ENCODE peak calls at places on chromosome 11, in four cellular contexts. K is HepG2, S is K562, X is HCT116. R is an unnamed sample.
A peak's percentile ranks its signal among the peaks of the same experiment; 100 is the strongest.

GRCh38 chr11:932435-932834 is 6.8 kb downstream of the AP2A2 start:
- DNase-seq in X (no peak), S (no peak), K (no peak), R (no peak)

GRCh38 chr11:637593-638507 is 781 bp downstream of the DRD4 start:
- DNase-seq in X (no peak), K (no peak), S (no peak), R (no peak)

GRCh38 chr11:7537260-7537659 is 23.5 kb downstream of the PPFIBP2 start:
- DNase-seq in X (no peak), K (no peak), S (no peak), R (no peak)

GRCh38 chr11:64848779-64849599 is 4.5 kb upstream of the CDC42BPG start:
- DNase-seq in X (no peak), S (no peak), K (no peak), R (no peak)

GRCh38 chr11:116192509-116193206 is 580.1 kb downstream of the BUD13 start:
- DNase-seq in X (no peak), K (no peak), S (no peak), R (no peak)

GRCh38 chr11:107549253-107549953 is 16.1 kb downstream of the ALKBH8 start:
- DNase-seq in X (no peak), K (peak; percentile 29), S (peak; percentile 36), R (no peak)

GRCh38 chr11:42065199-42065598 is 605.7 kb upstream of the LRRC4C start:
- DNase-seq in S (no peak), X (no peak), K (no peak), R (no peak)

GRCh38 chr11:75303544-75304224 is 47.8 kb downstream of the ARRB1 start:
- DNase-seq in X (no peak), K (no peak), S (no peak), R (no peak)

GRCh38 chr11:33319965-33320813 is 63.0 kb downstream of the HIPK3 start:
- DNase-seq in S (no peak), K (no peak), X (no peak), R (no peak)

GRCh38 chr11:122189259-122189658 is 73.2 kb upstream of the BLID start:
- DNase-seq in K (no peak), X (peak; percentile 90), S (no peak), R (peak; percentile 95)

GRCh38 chr11:100247701-100248100 is 439.4 kb upstream of the ARHGAP42 start:
- DNase-seq in K (no peak), S (no peak), X (no peak), R (no peak)
- TF ChIP-seq TCF7L2 in K (no peak), S (no peak), X (no peak), R (no peak)

GRCh38 chr11:114386545-114386944 is 13.8 kb downstream of the C11orf71 start:
- DNase-seq in X (no peak), K (no peak), S (no peak), R (no peak)

GRCh38 chr11:114379394-114380069 is 20.8 kb downstream of the C11orf71 start:
- DNase-seq in K (no peak), S (no peak), X (no peak), R (no peak)

GRCh38 chr11:114382509-114382908 is 17.8 kb downstream of the C11orf71 start:
- DNase-seq in S (no peak), X (no peak), K (no peak), R (no peak)

DNA sequence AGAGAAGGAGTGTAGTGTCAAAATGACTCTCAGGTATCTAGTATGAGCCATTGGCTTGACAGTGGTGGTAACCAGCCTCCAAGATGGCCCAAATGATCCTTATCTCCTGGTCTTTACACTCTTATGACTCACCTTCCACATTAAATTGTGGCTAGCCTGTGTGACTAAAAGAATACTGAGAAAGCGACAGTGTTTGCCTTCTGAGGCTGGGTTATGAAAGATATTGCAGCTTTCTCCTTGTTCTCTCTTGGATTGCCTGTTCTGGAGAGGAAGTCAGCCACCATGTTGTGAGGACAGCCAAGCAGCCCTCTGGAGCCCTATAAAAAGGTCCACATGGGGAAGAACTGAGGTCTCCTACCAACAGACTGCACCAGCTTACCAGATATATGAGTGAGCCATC is 15.8 kb downstream of the C11orf71 start:
- DNase-seq in X (no peak), S (no peak), K (no peak), R (no peak)
- TF ChIP-seq SIN3A in X (no peak), S (no peak), K (no peak), R (no peak)

GRCh38 chr11:61750631-61751273 is 1.7 kb upstream of the MYRF start:
- DNase-seq in X (no peak), S (no peak), K (no peak), R (no peak)

GRCh38 chr11:61751384-61751783 is 1.1 kb upstream of the MYRF start:
- DNase-seq in X (no peak), K (peak; percentile 50), S (no peak), R (no peak)

GRCh38 chr11:61753672-61754071 is 1.2 kb downstream of the MYRF start:
- DNase-seq in K (no peak), S (no peak), X (no peak), R (no peak)

GRCh38 chr11:61752925-61753551 is 602 bp downstream of the MYRF start:
- DNase-seq in X (no peak), S (peak; percentile 55), K (no peak), R (no peak)

DNA sequence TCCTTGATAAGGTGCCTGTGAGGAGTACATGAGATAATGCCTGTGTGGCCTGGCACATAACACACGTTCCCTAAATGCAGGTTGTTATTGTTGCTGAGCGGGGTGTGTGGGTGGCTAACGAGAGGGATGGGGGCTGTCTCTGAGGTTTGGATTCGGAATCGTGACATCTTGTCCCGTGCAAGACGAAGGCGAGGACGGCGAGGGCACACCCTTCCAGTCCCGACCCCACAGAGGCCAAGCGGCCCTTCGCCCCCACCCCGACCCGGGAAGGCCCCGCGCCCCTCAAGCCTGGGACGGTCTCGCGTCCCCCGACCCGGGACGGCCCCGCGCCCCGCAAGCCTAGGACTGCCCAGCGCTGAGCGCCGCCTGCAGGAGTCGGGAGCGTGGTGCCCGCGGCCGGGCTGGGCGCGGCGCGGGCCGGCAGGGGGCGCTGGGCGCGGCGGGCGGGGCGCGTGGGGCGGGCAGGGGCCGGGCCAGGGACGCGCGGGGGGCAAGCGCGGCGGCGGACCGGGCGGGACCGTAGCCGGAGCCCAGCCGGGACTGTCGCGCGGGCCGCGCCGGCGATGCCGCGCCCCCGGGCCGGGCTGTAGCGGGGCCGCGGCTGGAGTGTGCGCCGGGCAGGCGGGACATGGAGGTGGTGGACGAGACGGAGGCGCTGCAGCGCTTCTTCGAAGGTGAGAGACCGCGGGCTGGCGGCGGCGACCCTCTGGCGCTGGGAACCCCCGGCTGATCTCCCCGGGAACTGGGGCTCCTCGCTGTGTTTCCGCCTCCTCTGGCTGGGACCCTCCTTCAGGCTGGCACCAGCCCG is at the start of gene MYRF:
- DNase-seq in K (no peak), S (peak; percentile 88), X (no peak), R (no peak)
- TF ChIP-seq TCF7L2 in K (no peak), S (no peak), X (no peak), R (no peak)

GRCh38 chr11:95792200-95792599 is 1.9 kb downstream of the CEP57 start:
- DNase-seq in S (no peak), K (no peak), X (no peak), R (no peak)

GRCh38 chr11:95793111-95793510 is 2.8 kb downstream of the CEP57 start:
- DNase-seq in X (no peak), S (no peak), K (no peak), R (no peak)

GRCh38 chr11:95795627-95796308 is 5.5 kb downstream of the CEP57 start:
- DNase-seq in S (no peak), K (peak; percentile 13), X (no peak), R (no peak)

GRCh38 chr11:95792700-95793099 is 2.4 kb downstream of the CEP57 start:
- DNase-seq in S (no peak), K (no peak), X (no peak), R (no peak)

GRCh38 chr11:95794086-95794485 is 3.8 kb downstream of the CEP57 start:
- DNase-seq in X (no peak), K (no peak), S (no peak), R (no peak)
- TF ChIP-seq SIN3A in X (no peak), K (no peak), S (no peak), R (no peak)